ENCODE peak calls at places on chromosome 6, in nine cellular contexts. O is Panc1; L is IMR-90; I is mucosa of descending colon; B is A549; R is ovary; C is GM12878; Y is heart left ventricle; V is CD8-positive, alpha-beta T cell. U is an unnamed sample.
A peak's percentile ranks its signal among the peaks of the same experiment; 100 is the strongest.

GRCh38 chr6:134123666-134124208 is 71.3 kb upstream of the SLC2A12 start:
- DNase-seq in Y (no peak), R (no peak), O (peak; percentile 65), L (peak; percentile 72), I (peak; percentile 57), C (peak; percentile 12), B (peak; percentile 90), V (peak; percentile 47), U (peak; percentile 70)

GRCh38 chr6:122801397-122801796 is 12.3 kb downstream of the SMPDL3A start:
- DNase-seq in Y (no peak), B (no peak), L (no peak), V (no peak), O (no peak), I (no peak), R (no peak), C (no peak), U (no peak)

GRCh38 chr6:56693988-56694387 is 51.3 kb upstream of the DST start:
- DNase-seq in L (no peak), V (no peak), Y (no peak), B (no peak), O (no peak), C (no peak), I (no peak), R (no peak), U (no peak)

GRCh38 chr6:17705778-17706579 is 746 bp downstream of the NUP153 start:
- DNase-seq in Y (peak; percentile 63), I (peak; percentile 66), C (no peak), R (peak; percentile 66), L (peak; percentile 67), B (peak; percentile 78), V (peak; percentile 88), O (no peak), U (peak; percentile 78)

GRCh38 chr6:133130863-133131262 is 110.3 kb upstream of the EYA4 start:
- DNase-seq in V (no peak), O (no peak), I (no peak), Y (peak; percentile 90), B (peak; percentile 65), R (no peak), C (no peak), L (peak; percentile 66), U (no peak)

GRCh38 chr6:47203266-47203967 is 106.3 kb downstream of the TNFRSF21 start:
- DNase-seq in R (no peak), Y (no peak), V (peak; percentile 25), C (peak; percentile 20), O (no peak), B (no peak), I (no peak), L (peak; percentile 13), U (no peak)

GRCh38 chr6:44004136-44004535 is 123.1 kb downstream of the MRPL14 start:
- DNase-seq in R (no peak), O (no peak), L (no peak), Y (no peak), B (no peak), C (no peak), V (no peak), I (no peak), U (no peak)

GRCh38 chr6:53441035-53441493 is 92.3 kb upstream of the ELOVL5 start:
- DNase-seq in R (no peak), B (no peak), C (no peak), V (no peak), O (no peak), I (no peak), L (peak; percentile 22), Y (no peak), U (no peak)

GRCh38 chr6:133748628-133749027 is 140.3 kb upstream of the TCF21 start:
- DNase-seq in I (no peak), V (no peak), R (no peak), O (no peak), C (no peak), L (peak; percentile 72), Y (no peak), B (no peak), U (no peak)

GRCh38 chr6:36928547-36928918 is 26.0 kb upstream of the PI16 start:
- DNase-seq in C (no peak), B (no peak), R (no peak), L (no peak), O (no peak), V (no peak), I (peak; percentile 39), Y (peak; percentile 41), U (no peak)

GRCh38 chr6:137717074-137718073 is 149.7 kb upstream of the TNFAIP3 start:
- DNase-seq in O (no peak), L (no peak), C (no peak), Y (no peak), R (no peak), I (no peak), B (no peak), V (peak; percentile 90), U (no peak)

GRCh38 chr6:170074907-170075306 is 216.0 kb downstream of the DLL1 start:
- DNase-seq in O (no peak), B (no peak), I (no peak), R (peak; percentile 7), V (no peak), L (no peak), C (no peak), Y (no peak), U (peak; percentile 14)

GRCh38 chr6:52116605-52116948 is 29.2 kb upstream of the PKHD1 start:
- DNase-seq in L (no peak), C (no peak), B (no peak), Y (no peak), V (no peak), I (no peak), O (no peak), R (no peak), U (no peak)

GRCh38 chr6:114649298-114649697 is 306.5 kb upstream of the HS3ST5 start:
- DNase-seq in C (no peak), L (no peak), R (no peak), V (no peak), Y (no peak), B (no peak), I (no peak), O (no peak), U (no peak)

DNA sequence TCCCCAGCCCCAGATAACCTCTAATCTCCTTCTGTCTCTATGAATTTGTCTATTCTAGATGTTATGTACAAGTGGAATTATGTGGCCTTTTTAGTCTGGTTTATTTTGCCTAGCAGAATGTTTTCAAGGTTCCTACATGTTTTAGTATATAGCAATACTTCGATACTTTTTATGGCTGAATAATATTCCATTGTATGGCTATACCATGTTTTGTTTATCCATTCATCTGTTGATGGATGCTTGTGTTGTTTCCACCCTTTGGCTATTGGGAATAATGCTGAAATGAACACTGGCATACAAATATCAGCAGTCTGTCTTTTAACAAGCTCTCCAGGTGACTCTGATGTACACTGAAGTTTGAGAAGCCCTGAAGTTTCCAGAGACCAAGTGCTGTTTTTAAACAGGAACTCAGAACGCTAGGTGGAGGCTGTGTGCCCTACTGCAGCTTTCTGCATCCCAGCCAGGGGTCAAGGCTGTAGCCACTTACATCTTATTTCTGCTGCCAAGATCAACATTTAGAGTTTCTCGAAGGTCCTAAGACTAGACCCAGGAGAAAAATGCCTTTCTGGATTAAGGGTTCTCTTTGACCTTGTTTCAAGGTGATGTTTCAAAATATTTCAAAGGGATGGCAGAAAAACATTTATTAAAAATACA is 123.0 kb downstream of the SOBP start:
- DNase-seq in Y (no peak), B (no peak), R (peak; percentile 40), C (no peak), V (no peak), O (no peak), L (no peak), I (no peak), U (no peak)
- H3K4me1 ChIP-seq in Y (peaks cover 21% of the 10 kb centered on the region), B (no peaks in the 10 kb centered on the region), R (peaks cover 23% of the 10 kb centered on the region), C (no peaks in the 10 kb centered on the region), V (peaks cover 1% of the 10 kb centered on the region), O (no peaks in the 10 kb centered on the region), L (no peaks in the 10 kb centered on the region), I (peaks cover 3% of the 10 kb centered on the region), U (no peaks in the 10 kb centered on the region)

DNA sequence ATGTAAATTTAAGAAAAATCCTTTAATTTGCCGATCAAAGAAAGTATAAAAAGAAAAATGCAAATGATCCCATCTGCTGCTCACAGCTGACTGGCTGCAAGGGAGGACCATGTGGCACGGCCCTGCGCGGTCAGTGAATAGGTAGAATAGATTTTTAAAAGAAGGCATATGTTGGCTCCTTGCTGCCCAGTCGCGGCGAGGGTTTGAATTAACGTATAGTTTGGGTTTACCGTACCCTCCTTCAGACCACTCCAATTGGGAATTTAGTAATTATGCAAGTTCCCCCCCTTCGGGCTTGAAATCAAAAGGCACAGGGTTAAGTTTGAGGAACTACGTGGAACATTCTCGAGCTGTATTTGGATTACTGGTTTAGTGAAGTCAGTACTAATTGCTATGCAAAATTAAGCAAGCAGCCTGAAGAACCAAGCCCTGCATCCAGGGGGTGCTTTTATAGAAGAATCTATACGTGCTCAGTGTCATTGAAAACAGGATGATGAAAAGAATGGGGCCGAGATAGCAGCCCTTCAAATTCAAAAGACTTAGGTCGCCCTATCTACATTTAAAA is 1.1 kb upstream of the BEND3 start:
- DNase-seq in I (peak; percentile 69), Y (no peak), C (no peak), O (no peak), V (peak; percentile 30), L (no peak), B (peak; percentile 18), R (no peak), U (peak; percentile 43)
- TF ChIP-seq CTCF in I (no peak), Y (no peak), C (no peak), O (no peak), V (peak; percentile 23), L (peak; percentile 9), B (no peak), R (no peak), U (peak; percentile 28)

GRCh38 chr6:161439093-161439492 is 165.2 kb upstream of the AGPAT4 start:
- DNase-seq in C (no peak), Y (peak; percentile 71), R (peak; percentile 48), I (peak; percentile 14), B (peak; percentile 63), L (peak; percentile 90), O (peak; percentile 65), V (no peak), U (no peak)

GRCh38 chr6:161440299-161440698 is 166.4 kb upstream of the AGPAT4 start:
- DNase-seq in I (no peak), R (no peak), C (no peak), O (no peak), Y (no peak), L (no peak), V (no peak), B (no peak), U (no peak)

GRCh38 chr6:161436106-161436876 is 162.4 kb upstream of the AGPAT4 start:
- DNase-seq in Y (no peak), R (no peak), C (no peak), I (no peak), V (no peak), O (no peak), L (no peak), B (no peak), U (no peak)

GRCh38 chr6:161437851-161438250 is 164.0 kb upstream of the AGPAT4 start:
- DNase-seq in B (no peak), L (peak; percentile 53), V (no peak), R (no peak), O (no peak), C (no peak), Y (no peak), I (no peak), U (no peak)

GRCh38 chr6:161438430-161439030 is 164.7 kb upstream of the AGPAT4 start:
- DNase-seq in R (no peak), O (no peak), Y (no peak), V (no peak), I (no peak), L (no peak), C (no peak), B (no peak), U (no peak)
- H3K4me3 ChIP-seq in R (no peak overlapping the region), O (peak overlapping the region; percentile 53), Y (no peak overlapping the region), V (no peak overlapping the region), I (no peak overlapping the region), L (no peak overlapping the region), C (no peak overlapping the region), B (peak overlapping the region; percentile 20), U (no peak overlapping the region)

GRCh38 chr6:87903299-87903698 is 144.3 kb upstream of the SPACA1 start:
- DNase-seq in C (no peak), R (no peak), L (no peak), O (no peak), Y (no peak), I (no peak), V (no peak), B (no peak), U (no peak)
- H3K4me1 ChIP-seq in C (peaks cover 52% of the 10 kb centered on the region), R (no peaks in the 10 kb centered on the region), L (no peaks in the 10 kb centered on the region), O (no peaks in the 10 kb centered on the region), Y (no peaks in the 10 kb centered on the region), I (no peaks in the 10 kb centered on the region), V (peaks cover 13% of the 10 kb centered on the region), B (no peaks in the 10 kb centered on the region), U (no peaks in the 10 kb centered on the region)